ENCODE peak calls at places on chromosomes 1 and 21, in six cellular contexts. I is mammary epithelial cell, V is K562, X is osteoblast, Q is psoas muscle, N is MM.1S. Y is an unnamed sample.

GRCh38 chr1:170586321-170586855 is 54.4 kb downstream of the GORAB start:
- DNase-seq in I (no peak), V (no peak), X (peak; percentile 9), Q (no peak), N (no peak), Y (no peak)

GRCh38 chr1:233490488-233490887 is 123.4 kb upstream of the KCNK1 start:
- DNase-seq in I (no peak), V (no peak), X (no peak), Q (no peak), N (no peak), Y (no peak)

GRCh38 chr1:81731989-81732388 is 68.7 kb upstream of the ADGRL2 start:
- DNase-seq in I (peak; percentile 52), V (no peak), X (no peak), Q (no peak), N (no peak), Y (no peak)

GRCh38 chr1:177274687-177275211 is 104.0 kb downstream of the BRINP2 start:
- DNase-seq in I (peak; percentile 18), V (no peak), X (peak; percentile 58), Q (peak; percentile 59), N (no peak), Y (no peak)

GRCh38 chr1:99737016-99737415 is 29.4 kb downstream of the FRRS1 start:
- DNase-seq in I (peak; percentile 32), V (peak; percentile 55), X (peak; percentile 76), Q (no peak), N (peak; percentile 20), Y (no peak)

GRCh38 chr1:37240897-37241296 is 206.6 kb upstream of the GRIK3 start:
- DNase-seq in I (no peak), V (no peak), X (no peak), Q (no peak), N (no peak), Y (no peak)

GRCh38 chr1:27571439-27572018 is 32.4 kb downstream of the AHDC1 start:
- DNase-seq in I (no peak), V (peak; percentile 69), X (no peak), Q (no peak), N (no peak), Y (peak; percentile 28)

GRCh38 chr1:156746381-156746715 is 5.1 kb downstream of the HDGF start:
- DNase-seq in I (no peak), V (no peak), X (no peak), Q (no peak), N (no peak), Y (no peak)

GRCh38 chr1:225598847-225599246 is 54.1 kb downstream of the ENAH start:
- DNase-seq in I (peak; percentile 24), V (no peak), X (no peak), Q (no peak), N (no peak), Y (no peak)

GRCh38 chr1:163054056-163054706 is 15.0 kb upstream of the RGS4 start:
- DNase-seq in I (no peak), V (no peak), X (no peak), Q (no peak), N (no peak), Y (no peak)

GRCh38 chr1:220925707-220926106 is 46.5 kb downstream of the HLX start:
- DNase-seq in I (peak; percentile 4), V (no peak), X (no peak), Q (no peak), N (no peak), Y (no peak)

GRCh38 chr1:156204686-156205085 is 8.1 kb upstream of the PMF1 start:
- DNase-seq in I (no peak), V (no peak), X (no peak), Q (no peak), N (no peak), Y (no peak)

GRCh38 chr21:33543505-33544129 is 779 bp downstream of the SON start:
- DNase-seq in I (no peak), V (peak; percentile 90), X (peak; percentile 53), Q (peak; percentile 87), N (no peak), Y (peak; percentile 56)

GRCh38 chr21:25558123-25558522 is 49.2 kb downstream of the MRPL39 start:
- DNase-seq in I (no peak), V (no peak), X (no peak), Q (no peak), N (no peak), Y (no peak)

GRCh38 chr1:116322752-116323405 is 50.2 kb upstream of the ATP1A1 start:
- DNase-seq in I (no peak), V (no peak), X (no peak), Q (no peak), N (no peak), Y (no peak)

GRCh38 chr1:14106679-14107313 is 406.8 kb downstream of the PRDM2 start:
- DNase-seq in I (no peak), V (no peak), X (no peak), Q (no peak), N (no peak), Y (no peak)

GRCh38 chr1:245827306-245827705 is 672.5 kb downstream of the KIF26B start:
- DNase-seq in I (no peak), V (no peak), X (no peak), Q (no peak), N (no peak), Y (no peak)

GRCh38 chr1:183808296-183809027 is 3.5 kb downstream of the RGL1 start:
- DNase-seq in I (no peak), V (no peak), X (no peak), Q (no peak), N (no peak), Y (no peak)

GRCh38 chr1:20347699-20348098 is 57.0 kb downstream of the VWA5B1 start:
- DNase-seq in I (no peak), V (no peak), X (no peak), Q (no peak), N (no peak), Y (no peak)
- TF ChIP-seq CTCF in I (no peak), V (no peak), X (no peak), Q (no peak), N (no peak), Y (no peak)

DNA sequence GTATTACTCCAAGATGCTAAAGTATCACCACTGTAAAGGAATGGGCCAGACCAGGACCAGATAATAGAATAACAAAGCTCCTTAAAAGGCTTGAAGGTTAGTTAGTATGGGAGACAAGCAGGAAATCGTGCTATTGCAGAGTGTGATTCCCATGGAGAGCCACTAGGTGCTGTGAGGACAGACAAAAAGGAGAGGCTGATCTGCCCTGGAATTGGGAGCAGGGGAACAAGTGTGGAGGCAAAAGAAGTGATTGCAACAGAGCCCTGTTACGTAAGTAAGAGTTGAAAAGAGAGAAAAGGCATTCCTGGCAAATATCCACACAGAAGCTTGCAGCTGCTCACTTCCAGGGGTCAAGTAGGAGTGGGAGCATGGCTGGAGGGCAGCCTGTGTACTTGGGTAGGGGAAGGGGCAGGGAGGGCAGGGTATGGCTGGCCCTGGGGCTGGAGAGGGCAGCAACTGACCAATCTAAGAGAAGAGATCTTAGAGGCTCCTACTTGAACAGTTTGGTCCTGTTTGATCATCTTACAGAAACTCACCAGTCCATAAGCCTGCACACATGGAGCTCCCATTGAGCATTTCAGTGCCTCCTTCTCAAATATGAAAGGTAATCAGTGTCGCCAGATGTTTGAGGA is 207.7 kb upstream of the GJB5 start:
- DNase-seq in I (peak; percentile 16), V (peak; percentile 5), X (no peak), Q (no peak), N (no peak), Y (no peak)
- TF ChIP-seq CTCF in I (peak; percentile 42), V (peak; percentile 17), X (no peak), Q (no peak), N (peak; percentile 10), Y (peak; percentile 61)

GRCh38 chr21:41503331-41503730 is 4.6 kb downstream of the TMPRSS2 start:
- DNase-seq in I (no peak), V (no peak), X (no peak), Q (no peak), N (no peak), Y (no peak)

GRCh38 chr21:41500354-41500753 is 7.6 kb downstream of the TMPRSS2 start:
- DNase-seq in I (no peak), V (no peak), X (no peak), Q (no peak), N (no peak), Y (no peak)

GRCh38 chr21:41500931-41501381 is 7.0 kb downstream of the TMPRSS2 start:
- DNase-seq in I (no peak), V (no peak), X (no peak), Q (no peak), N (no peak), Y (no peak)

GRCh38 chr21:41499920-41500319 is 8.0 kb downstream of the TMPRSS2 start:
- DNase-seq in I (no peak), V (no peak), X (peak; percentile 55), Q (no peak), N (no peak), Y (no peak)

DNA sequence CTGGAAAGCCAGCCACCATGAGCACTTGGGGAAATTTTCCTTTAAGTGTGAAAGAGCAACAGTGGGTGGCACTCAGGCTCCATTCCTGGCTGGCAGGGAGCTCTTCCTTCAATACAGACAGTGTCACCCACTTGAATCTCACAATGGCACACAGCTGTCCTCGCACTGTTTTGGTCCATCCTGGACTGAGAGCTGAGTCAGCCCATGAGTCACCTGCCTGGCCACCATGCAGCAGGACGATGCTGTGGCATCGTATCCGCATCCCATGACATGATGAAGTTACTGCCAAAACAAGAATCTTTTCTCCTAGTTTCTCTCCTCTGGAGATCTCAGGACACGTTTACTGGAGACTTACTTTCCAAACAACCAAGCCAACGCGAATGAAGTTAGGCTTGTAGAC is 6.0 kb downstream of the TMPRSS2 start:
- DNase-seq in I (no peak), V (no peak), X (no peak), Q (no peak), N (no peak), Y (no peak)
- TF ChIP-seq CTCF in I (no peak), V (no peak), X (no peak), Q (no peak), N (no peak), Y (no peak)

GRCh38 chr1:6392880-6393399 is 627 bp downstream of the ACOT7 start:
- DNase-seq in I (no peak), V (no peak), X (peak; percentile 95), Q (no peak), N (no peak), Y (peak; percentile 18)

GRCh38 chr1:6389971-6390370 is 3.6 kb downstream of the ACOT7 start:
- DNase-seq in I (peak; percentile 72), V (no peak), X (no peak), Q (no peak), N (no peak), Y (no peak)

GRCh38 chr1:6396998-6397397 is 3.4 kb upstream of the ACOT7 start:
- DNase-seq in I (no peak), V (no peak), X (no peak), Q (no peak), N (no peak), Y (no peak)

GRCh38 chr1:6392081-6392879 is 1.3 kb downstream of the ACOT7 start:
- DNase-seq in I (no peak), V (peak; percentile 46), X (peak; percentile 84), Q (no peak), N (peak; percentile 36), Y (no peak)

DNA sequence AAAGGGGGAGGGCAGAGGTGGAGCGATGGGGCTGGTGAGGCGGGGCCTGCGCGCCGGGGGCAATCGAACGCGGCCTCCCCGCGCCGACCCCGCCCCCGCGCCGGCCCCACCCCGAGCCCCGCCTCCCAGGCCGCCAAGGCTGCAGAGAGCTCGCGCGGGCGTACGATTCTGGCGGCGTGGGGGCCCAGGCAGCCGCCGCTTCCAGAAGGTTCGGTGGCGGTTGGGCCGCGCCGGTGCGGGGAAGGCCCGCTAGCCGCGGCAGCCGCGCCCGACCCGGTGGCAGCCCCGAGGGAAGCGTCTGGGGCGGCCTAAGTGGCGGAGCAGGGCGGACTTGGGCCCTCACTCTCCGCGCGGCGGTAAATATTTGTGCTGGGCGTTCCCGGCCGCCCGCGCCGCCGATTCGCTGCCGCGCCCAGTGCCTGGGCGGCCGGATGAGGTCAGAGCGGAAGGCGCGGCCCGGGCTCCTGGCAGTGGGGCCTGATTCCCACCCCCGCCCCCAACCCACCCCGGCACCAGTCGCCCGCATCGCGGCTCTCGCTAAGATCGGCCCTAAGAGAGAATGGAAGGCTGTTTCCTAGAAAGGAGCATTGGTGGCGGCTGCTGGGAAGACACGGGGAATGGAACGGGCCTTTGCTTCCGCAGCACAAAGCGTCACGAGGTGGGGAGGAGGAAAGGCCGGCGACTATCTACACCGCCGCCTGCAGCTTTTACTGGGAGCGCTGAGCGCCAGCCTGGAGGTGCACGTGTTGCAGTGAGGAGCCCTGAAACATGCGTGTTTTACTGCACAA is at the start of gene ACOT7:
- DNase-seq in I (peak; percentile 92), V (peak; percentile 96), X (peak; percentile 100), Q (peak; percentile 94), N (peak; percentile 89), Y (peak; percentile 67)
- TF ChIP-seq CTCF in I (peak; percentile 49), V (peak; percentile 27), X (peak; percentile 8), Q (no peak), N (peak; percentile 21), Y (no peak)